ENCODE peak calls at places on chromosomes 16 and 17, in four cellular contexts. W is tibial nerve; G is GM12891; H is stimulated activated CD4-positive, alpha-beta T cell treated with anti-CD3 and anti-CD28 coated beads, Interleukin-4, amount 100 ng/mL, for 1 hour. J is an unnamed sample.

GRCh38 chr16:75621170-75621477 is 2.0 kb downstream of the ADAT1 start:
- DNase-seq in G (no peak), W (no peak), H (no peak), J (no peak)

GRCh38 chr16:66477028-66477515 is 50.0 kb downstream of the BEAN1 start:
- DNase-seq in W (no peak), H (no peak), G (no peak), J (no peak)

GRCh38 chr16:56860226-56861020 is 4.6 kb upstream of the SLC12A3 start:
- DNase-seq in G (peak), H (peak), W (no peak), J (peak)

GRCh38 chr17:14805348-14805747 is 459.8 kb downstream of the PMP22 start:
- DNase-seq in H (no peak), G (no peak), W (no peak), J (no peak)

GRCh38 chr16:50696575-50697420 is 3.4 kb downstream of the NOD2 start:
- DNase-seq in G (no peak), H (peak), W (peak), J (peak)

GRCh38 chr17:79842136-79842655 is 3.0 kb upstream of the CBX4 start:
- DNase-seq in H (no peak), G (no peak), W (no peak), J (no peak)

GRCh38 chr17:57939797-57940196 is 15.4 kb downstream of the CUEDC1 start:
- DNase-seq in G (peak), H (peak), W (no peak), J (no peak)

GRCh38 chr17:45247429-45248131 is 14.3 kb downstream of the SPATA32 start:
- DNase-seq in W (peak), G (peak), H (peak), J (peak)

GRCh38 chr16:61909074-61909473 is 127.2 kb downstream of the CDH8 start:
- DNase-seq in G (no peak), H (no peak), W (peak), J (no peak)

GRCh38 chr17:13346081-13346533 is 255.6 kb downstream of the HS3ST3A1 start:
- DNase-seq in G (no peak), W (no peak), H (no peak), J (no peak)

GRCh38 chr16:58267524-58268243 is 27.1 kb downstream of the PRSS54 start:
- DNase-seq in G (no peak), W (no peak), H (no peak), J (no peak)

GRCh38 chr17:32495347-32496253 is 8.8 kb downstream of the CDK5R1 start:
- DNase-seq in G (no peak), H (no peak), W (no peak), J (no peak)

GRCh38 chr17:80109713-80110446 is 8.5 kb downstream of the GAA start:
- DNase-seq in G (no peak), H (no peak), W (no peak), J (no peak)

GRCh38 chr16:71894229-71894920 is 956 bp upstream of the IST1 start:
- DNase-seq in W (peak), H (peak), G (no peak), J (peak)

GRCh38 chr16:17830651-17831050 is 359.9 kb upstream of the XYLT1 start:
- DNase-seq in G (no peak), W (no peak), H (no peak), J (no peak)

GRCh38 chr17:7133424-7133823 is 18.8 kb upstream of the ASGR2 start:
- DNase-seq in H (peak), G (no peak), W (no peak), J (peak)

GRCh38 chr17:41417576-41418015 is 6.8 kb downstream of the KRT37 start:
- DNase-seq in G (no peak), H (no peak), W (no peak), J (no peak)

GRCh38 chr17:68861602-68862001 is 93.6 kb downstream of the ABCA8 start:
- DNase-seq in W (no peak), G (no peak), H (no peak), J (no peak)

GRCh38 chr16:3049921-3050481 is 3.6 kb downstream of the MMP25 start:
- DNase-seq in G (no peak), H (no peak), W (no peak), J (no peak)

GRCh38 chr17:266701-267656 is 85.5 kb upstream of the DOC2B start:
- DNase-seq in H (no peak), W (no peak), G (no peak), J (peak)

GRCh38 chr17:6177941-6178694 is 107.9 kb downstream of the WSCD1 start:
- DNase-seq in W (no peak), H (no peak), G (no peak), J (no peak)

GRCh38 chr16:10130482-10130996 is 51.7 kb downstream of the GRIN2A start:
- DNase-seq in H (no peak), G (no peak), W (no peak), J (no peak)

GRCh38 chr17:7946441-7946840 is 14.4 kb downstream of the CNTROB start:
- DNase-seq in G (no peak), W (no peak), H (no peak), J (peak)

GRCh38 chr17:68909066-68909465 is 46.1 kb downstream of the ABCA8 start:
- DNase-seq in W (peak), H (no peak), G (peak), J (no peak)

GRCh38 chr16:73027655-73028220 is 20.2 kb downstream of the ZFHX3 start:
- DNase-seq in W (no peak), H (no peak), G (no peak), J (no peak)

GRCh38 chr16:52050418-52050817 is 496.5 kb downstream of the TOX3 start:
- DNase-seq in G (no peak), H (no peak), W (no peak), J (no peak)

GRCh38 chr17:57624390-57624789 is 120.7 kb downstream of the CCDC182 start:
- DNase-seq in H (no peak), W (no peak), G (no peak), J (no peak)

GRCh38 chr16:11843861-11844260 is 7.5 kb downstream of the RSL1D1 start:
- DNase-seq in H (no peak), G (no peak), W (no peak), J (no peak)

GRCh38 chr17:49715717-49716279 is 8.0 kb upstream of the SLC35B1 start:
- DNase-seq in H (peak), W (no peak), G (no peak), J (no peak)

GRCh38 chr16:87371261-87371866 is 12.2 kb downstream of the FBXO31 start:
- DNase-seq in W (no peak), G (no peak), H (no peak), J (no peak)

J was measured in Peyer's patch.